ENCODE peak calls at places on chromosomes 7 and 10, in nine cellular contexts. J is IMR-90, S is upper lobe of left lung, Q is heart left ventricle, R is astrocyte, T is OCI-LY7, K is lower lobe of right lung, Z is K562, A is stomach. Y is an unnamed sample. For H3K4me1, the result is how much of the 10 kb centered on the place peaks cover.

GRCh38 chr10:127776816-127777215 is 39.8 kb downstream of the FOXI2 start:
- DNase-seq in J (no peak), S (no peak), Q (no peak), R (no peak), T (no peak), K (no peak), Z (no peak), A (no peak), Y (no peak)

GRCh38 chr10:76297787-76298281 is 866.4 kb downstream of the LRMDA start:
- DNase-seq in J (no peak), S (peak), Q (no peak), R (no peak), T (no peak), K (no peak), Z (no peak), A (peak), Y (no peak)

GRCh38 chr10:71223365-71224058 is 11.1 kb downstream of the UNC5B start:
- DNase-seq in J (no peak), S (no peak), Q (no peak), R (no peak), T (no peak), K (no peak), Z (peak), A (no peak), Y (peak)

GRCh38 chr10:44830022-44830421 is 81.1 kb upstream of the TMEM72 start:
- DNase-seq in J (peak), S (no peak), Q (no peak), R (peak), T (no peak), K (no peak), Z (no peak), A (no peak), Y (no peak)

GRCh38 chr7:44534501-44534900 is 6.6 kb downstream of the NPC1L1 start:
- DNase-seq in J (no peak), S (peak), Q (no peak), R (no peak), T (peak), K (no peak), Z (peak), A (no peak), Y (no peak)

GRCh38 chr7:131774419-131775220 is 218.2 kb upstream of the PODXL start:
- DNase-seq in J (no peak), S (no peak), Q (no peak), R (no peak), T (no peak), K (no peak), Z (no peak), A (no peak), Y (no peak)

GRCh38 chr7:148334959-148335577 is 255.5 kb upstream of the C7orf33 start:
- DNase-seq in J (no peak), S (no peak), Q (no peak), R (peak), T (no peak), K (no peak), Z (no peak), A (no peak), Y (no peak)

GRCh38 chr10:32377458-32378370 is 30.8 kb upstream of the EPC1 start:
- DNase-seq in J (peak), S (no peak), Q (no peak), R (peak), T (peak), K (no peak), Z (peak), A (no peak), Y (no peak)

GRCh38 chr10:29473087-29473356 is 161.7 kb downstream of the SVIL start:
- DNase-seq in J (no peak), S (no peak), Q (no peak), R (no peak), T (no peak), K (no peak), Z (no peak), A (no peak), Y (no peak)

GRCh38 chr7:27183682-27184341 is 1.2 kb downstream of the HOXA11 start:
- DNase-seq in J (no peak), S (no peak), Q (no peak), R (no peak), T (no peak), K (no peak), Z (no peak), A (peak), Y (peak)

GRCh38 chr7:82105463-82105862 is 335.6 kb upstream of the HGF start:
- DNase-seq in J (peak), S (no peak), Q (no peak), R (peak), T (no peak), K (no peak), Z (no peak), A (no peak), Y (no peak)

GRCh38 chr7:70520604-70521003 is 611.3 kb upstream of the GALNT17 start:
- DNase-seq in J (peak), S (no peak), Q (no peak), R (peak), T (no peak), K (no peak), Z (no peak), A (no peak), Y (no peak)

GRCh38 chr10:1169981-1170866 is 114.0 kb downstream of the WDR37 start:
- DNase-seq in J (no peak), S (peak), Q (no peak), R (no peak), T (no peak), K (no peak), Z (no peak), A (no peak), Y (peak)

GRCh38 chr10:132877473-132877872 is 64.9 kb downstream of the CFAP46 start:
- DNase-seq in J (no peak), S (peak), Q (no peak), R (no peak), T (no peak), K (no peak), Z (no peak), A (peak), Y (peak)

GRCh38 chr7:16915405-16915804 is 33.6 kb upstream of the AGR3 start:
- DNase-seq in J (peak), S (no peak), Q (no peak), R (peak), T (no peak), K (no peak), Z (no peak), A (no peak), Y (no peak)

GRCh38 chr10:108791030-108791429 is 1132.3 kb downstream of the XPNPEP1 start:
- DNase-seq in J (no peak), S (no peak), Q (no peak), R (no peak), T (no peak), K (no peak), Z (no peak), A (no peak), Y (no peak)

GRCh38 chr10:96017227-96017687 is 26.1 kb upstream of the CCNJ start:
- DNase-seq in J (peak), S (no peak), Q (peak), R (peak), T (peak), K (no peak), Z (peak), A (no peak), Y (no peak)

GRCh38 chr7:1421946-1422345 is 37.3 kb downstream of the MICALL2 start:
- DNase-seq in J (no peak), S (peak), Q (no peak), R (no peak), T (no peak), K (no peak), Z (no peak), A (no peak), Y (no peak)

GRCh38 chr10:21689881-21690280 is 155.8 kb downstream of the MLLT10 start:
- DNase-seq in J (no peak), S (no peak), Q (no peak), R (no peak), T (no peak), K (no peak), Z (no peak), A (no peak), Y (no peak)

GRCh38 chr10:88800152-88801125 is 2.1 kb upstream of the LIPM start:
- DNase-seq in J (peak), S (no peak), Q (no peak), R (peak), T (no peak), K (no peak), Z (no peak), A (no peak), Y (no peak)

GRCh38 chr7:16063691-16064090 is 357.6 kb downstream of the CRPPA start:
- DNase-seq in J (no peak), S (no peak), Q (no peak), R (no peak), T (no peak), K (no peak), Z (no peak), A (no peak), Y (no peak)

GRCh38 chr10:130727766-130728490 is 583.6 kb downstream of the TCERG1L start:
- DNase-seq in J (no peak), S (no peak), Q (no peak), R (no peak), T (no peak), K (no peak), Z (no peak), A (no peak), Y (peak)

GRCh38 chr10:8034666-8035640 is 19.5 kb upstream of the GATA3 start:
- DNase-seq in J (no peak), S (peak), Q (no peak), R (peak), T (no peak), K (no peak), Z (no peak), A (no peak), Y (no peak)

GRCh38 chr10:76779163-76779820 is 858.3 kb downstream of the KCNMA1 start:
- DNase-seq in J (peak), S (no peak), Q (no peak), R (peak), T (no peak), K (no peak), Z (no peak), A (no peak), Y (no peak)

GRCh38 chr7:35975851-35976454 is 175.1 kb downstream of the SEPTIN7 start:
- DNase-seq in J (peak), S (no peak), Q (peak), R (peak), T (peak), K (no peak), Z (peak), A (no peak), Y (no peak)

GRCh38 chr7:66357062-66357461 is 151.9 kb downstream of the TPST1 start:
- DNase-seq in J (no peak), S (no peak), Q (no peak), R (no peak), T (no peak), K (no peak), Z (no peak), A (no peak), Y (no peak)

GRCh38 chr7:108080094-108080656 is 50.0 kb downstream of the LAMB4 start:
- DNase-seq in J (peak), S (no peak), Q (no peak), R (peak), T (no peak), K (no peak), Z (peak), A (no peak), Y (no peak)

GRCh38 chr7:36084485-36085091 is 68.5 kb upstream of the EEPD1 start:
- DNase-seq in J (peak), S (peak), Q (no peak), R (peak), T (no peak), K (no peak), Z (peak), A (peak), Y (no peak)

GRCh38 chr10:79316671-79317431 is 30.4 kb upstream of the PPIF start:
- DNase-seq in J (peak), S (no peak), Q (no peak), R (peak), T (peak), K (peak), Z (no peak), A (no peak), Y (peak)

GRCh38 chr7:13144622-13145021 is 457.2 kb downstream of the ARL4A start:
- DNase-seq in J (peak), S (no peak), Q (peak), R (peak), T (no peak), K (no peak), Z (no peak), A (no peak), Y (no peak)

GRCh38 chr10:22945934-22946673 is 18.3 kb downstream of the ARMC3 start:
- DNase-seq in J (no peak), S (no peak), Q (no peak), R (no peak), T (no peak), K (no peak), Z (no peak), A (no peak), Y (no peak)

GRCh38 chr7:36969376-36969775 is 245.1 kb upstream of the AOAH start:
- DNase-seq in J (no peak), S (no peak), Q (no peak), R (no peak), T (peak), K (no peak), Z (no peak), A (no peak), Y (no peak)

GRCh38 chr10:100618856-100619255 is 83.1 kb downstream of the HIF1AN start:
- DNase-seq in J (no peak), S (no peak), Q (no peak), R (no peak), T (no peak), K (no peak), Z (no peak), A (no peak), Y (peak)

GRCh38 chr7:15558747-15559146 is 3.1 kb downstream of the AGMO start:
- DNase-seq in J (peak), S (no peak), Q (no peak), R (peak), T (no peak), K (no peak), Z (no peak), A (no peak), Y (no peak)

GRCh38 chr10:72011468-72011867 is 47.3 kb downstream of the CHST3 start:
- DNase-seq in J (no peak), S (no peak), Q (no peak), R (no peak), T (no peak), K (no peak), Z (no peak), A (no peak), Y (no peak)

DNA sequence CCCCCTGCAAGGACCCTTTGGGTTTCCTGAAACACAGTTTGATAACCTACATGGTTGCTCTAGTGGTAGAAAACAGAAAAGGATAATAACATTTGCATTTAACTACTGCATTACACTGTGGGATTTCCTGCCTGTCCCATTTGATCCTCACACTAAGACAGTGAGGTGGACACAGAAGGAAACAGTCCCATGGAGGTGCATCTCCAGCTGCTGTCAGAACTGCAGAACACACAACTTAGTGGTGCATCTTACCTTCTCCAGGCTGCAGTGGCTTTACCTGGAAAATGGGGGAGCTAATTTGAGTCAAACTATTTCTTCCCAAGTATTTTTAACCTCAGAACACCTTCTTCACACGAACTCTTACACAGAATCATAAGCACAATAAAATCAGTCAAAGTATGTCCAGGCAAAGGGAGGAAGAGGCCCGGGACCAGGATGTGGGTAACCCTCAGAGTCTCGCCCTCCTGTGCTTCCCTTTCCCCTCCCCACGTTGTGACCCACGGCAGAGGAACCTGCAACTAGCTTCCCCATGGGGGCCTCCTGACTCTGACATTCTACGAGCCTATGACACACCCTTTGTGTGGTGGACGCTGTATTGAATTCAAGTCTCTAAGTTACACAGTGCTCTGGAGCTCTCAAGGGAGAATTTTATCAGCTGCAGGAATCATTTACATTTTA is 33.7 kb downstream of the SCRN1 start:
- DNase-seq in J (no peak), S (no peak), Q (no peak), R (no peak), T (peak), K (peak), Z (no peak), A (no peak), Y (peak)
- TF ChIP-seq CTCF in J (no peak), S (no peak), Q (no peak), R (no peak), T (no peak), K (no peak), Z (no peak), A (no peak), Y (no peak)

GRCh38 chr10:60429084-60429849 is 39.6 kb upstream of the ANK3 start:
- DNase-seq in J (peak), S (no peak), Q (no peak), R (peak), T (no peak), K (no peak), Z (peak), A (no peak), Y (no peak)

GRCh38 chr10:60428387-60428737 is 38.7 kb upstream of the ANK3 start:
- DNase-seq in J (peak), S (no peak), Q (no peak), R (peak), T (no peak), K (no peak), Z (no peak), A (no peak), Y (no peak)

GRCh38 chr10:60430836-60431597 is 41.3 kb upstream of the ANK3 start:
- DNase-seq in J (peak), S (no peak), Q (no peak), R (no peak), T (no peak), K (no peak), Z (no peak), A (no peak), Y (no peak)

GRCh38 chr10:60427709-60428386 is 38.2 kb upstream of the ANK3 start:
- DNase-seq in J (peak), S (no peak), Q (no peak), R (no peak), T (no peak), K (no peak), Z (no peak), A (no peak), Y (no peak)

DNA sequence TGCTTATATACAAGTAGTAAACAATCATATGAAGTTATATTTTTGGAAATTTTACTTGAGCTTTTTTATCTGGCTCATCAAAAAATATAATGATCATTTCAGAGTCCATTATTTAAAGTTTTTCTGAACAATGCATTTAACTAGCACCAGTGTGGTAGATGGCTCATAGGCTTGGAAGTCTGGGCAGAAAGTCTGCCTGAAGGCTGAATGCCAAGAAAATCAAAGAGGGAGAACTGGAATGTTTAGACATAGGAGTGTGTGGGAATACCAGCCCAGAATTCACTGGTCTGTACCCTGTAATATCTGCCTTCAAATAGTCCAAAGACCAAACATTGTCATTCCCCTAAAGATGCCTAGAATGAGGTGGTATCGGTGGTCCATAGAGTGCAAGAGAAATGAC is 40.3 kb upstream of the ANK3 start:
- DNase-seq in J (peak), S (no peak), Q (no peak), R (peak), T (no peak), K (no peak), Z (no peak), A (no peak), Y (no peak)
- H3K4me1 ChIP-seq in J (under half), S (under half), Q (under half), R (half or more), T (under half), K (under half), Z (under half), A (under half), Y (under half)

GRCh38 chr10:111076191-111076681 is 593 bp upstream of the ADRA2A start:
- DNase-seq in J (peak), S (peak), Q (peak), R (peak), T (peak), K (peak), Z (peak), A (peak), Y (peak)
- TF ChIP-seq CTCF in J (peak), S (peak), Q (peak), R (peak), T (peak), K (peak), Z (peak), A (no peak), Y (peak)

GRCh38 chr7:94635687-94636086 is 20.2 kb downstream of the SGCE start:
- DNase-seq in J (no peak), S (no peak), Q (no peak), R (no peak), T (no peak), K (no peak), Z (no peak), A (no peak), Y (no peak)
- H3K4me1 ChIP-seq in J (under half), S (under half), Q (under half), R (under half), T (under half), K (under half), Z (under half), A (under half), Y (under half)

DNA sequence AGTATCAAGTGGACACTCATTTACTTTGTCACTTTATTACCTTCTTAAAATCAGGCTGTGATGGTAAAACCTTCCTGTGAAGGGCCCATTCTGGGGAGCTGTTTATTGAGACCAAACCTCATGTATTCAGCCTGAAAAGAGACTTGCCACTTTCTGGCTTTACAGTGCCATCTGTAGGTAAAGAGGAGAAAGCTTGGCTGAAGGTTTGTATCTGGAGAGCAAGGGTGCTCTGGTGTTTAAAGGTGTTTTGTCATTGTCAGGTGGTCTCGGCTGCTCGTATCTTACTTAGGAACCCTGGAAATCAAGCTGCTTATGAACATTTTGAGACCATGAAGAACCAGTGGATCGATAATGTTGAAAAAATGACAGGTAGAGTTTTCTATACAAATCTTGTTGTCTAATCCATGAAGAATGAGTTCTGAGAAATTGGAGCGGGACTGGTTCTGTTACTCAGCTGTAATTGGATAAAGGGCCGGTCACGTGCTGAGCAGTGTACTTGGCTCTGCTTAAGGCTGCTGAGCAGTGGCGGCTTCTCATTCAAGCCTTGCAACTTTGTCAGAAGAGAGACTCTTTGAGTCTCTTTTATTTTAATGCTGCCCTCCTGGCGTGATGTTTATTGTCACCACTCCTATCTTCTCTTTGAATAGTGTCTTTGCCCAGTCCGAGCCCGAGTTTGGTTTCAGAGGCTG is 46.9 kb downstream of the AP3M1 start:
- DNase-seq in J (peak), S (no peak), Q (no peak), R (no peak), T (peak), K (no peak), Z (peak), A (no peak), Y (no peak)
- TF ChIP-seq CTCF in J (peak), S (no peak), Q (peak), R (peak), T (peak), K (peak), Z (peak), A (no peak), Y (peak)

DNA sequence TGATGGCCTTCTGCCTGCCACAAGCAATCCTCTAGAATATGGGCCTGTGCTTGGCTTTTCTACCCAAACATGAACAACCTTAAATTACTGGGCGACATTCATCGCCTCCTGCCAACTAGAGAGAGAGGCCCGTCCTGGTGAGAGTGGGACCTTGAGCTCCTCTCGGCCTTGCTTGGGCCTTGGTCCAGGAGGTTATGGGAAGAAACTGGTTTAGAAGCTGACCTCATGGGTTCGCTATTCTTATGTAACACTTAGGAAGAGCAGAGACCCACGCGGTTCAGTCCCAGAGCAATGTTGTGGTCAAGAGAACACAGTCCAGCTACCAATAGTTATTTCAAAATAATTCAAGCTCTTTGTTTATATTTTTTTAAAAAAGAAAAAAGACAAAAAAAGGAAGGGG is 176.3 kb upstream of the ZNF32 start:
- DNase-seq in J (peak), S (no peak), Q (peak), R (peak), T (no peak), K (no peak), Z (no peak), A (no peak), Y (no peak)
- H3K4me1 ChIP-seq in J (under half), S (under half), Q (under half), R (under half), T (under half), K (under half), Z (under half), A (under half), Y (under half)